ENCODE peak calls at places on chromosomes 12 and 14, in eight cellular contexts. H, B, N, G, T, Y, S and K are unnamed samples.

GRCh38 chr14:52918486-52918885 is 32.4 kb downstream of the FERMT2 start:
- DNase-seq in N (peak; percentile 63), H (no peak), Y (no peak), G (no peak), B (peak; percentile 86), S (no peak), T (no peak), K (peak; percentile 55)

GRCh38 chr12:54160807-54161480 is 27.8 kb downstream of the SMUG1 start:
- DNase-seq in H (no peak), S (no peak), B (no peak), N (no peak), T (no peak), G (no peak), Y (no peak), K (no peak)

GRCh38 chr12:108211161-108211560 is 82.1 kb downstream of the WSCD2 start:
- DNase-seq in S (no peak), N (no peak), Y (no peak), G (no peak), T (no peak), H (no peak), B (no peak), K (no peak)

GRCh38 chr14:76827696-76828301 is 1.6 kb downstream of the LRRC74A start:
- DNase-seq in H (peak; percentile 51), N (no peak), Y (no peak), G (peak; percentile 64), T (no peak), B (no peak), S (no peak), K (no peak)

GRCh38 chr12:121576851-121577391 is 3.9 kb downstream of the KDM2B start:
- DNase-seq in B (peak; percentile 55), Y (no peak), S (peak; percentile 36), H (no peak), N (peak; percentile 84), G (no peak), T (no peak), K (peak; percentile 31)

GRCh38 chr14:54796961-54797360 is 105.7 kb downstream of the GCH1 start:
- DNase-seq in G (no peak), T (no peak), S (peak; percentile 22), Y (no peak), B (no peak), N (peak; percentile 63), H (no peak), K (no peak)

GRCh38 chr14:99568567-99569560 is 35.1 kb downstream of the CCDC85C start:
- DNase-seq in H (peak; percentile 67), N (peak; percentile 54), T (no peak), B (peak; percentile 24), G (peak; percentile 46), Y (no peak), S (no peak), K (no peak)

GRCh38 chr14:58082011-58082410 is 70.0 kb downstream of the ARMH4 start:
- DNase-seq in H (no peak), B (no peak), S (no peak), N (no peak), T (no peak), Y (no peak), G (no peak), K (no peak)

GRCh38 chr12:79347852-79348251 is 342.9 kb downstream of the PAWR start:
- DNase-seq in B (no peak), Y (no peak), H (no peak), G (no peak), S (no peak), T (no peak), N (no peak), K (no peak)

GRCh38 chr14:36746907-36747306 is 85.2 kb downstream of the PAX9 start:
- DNase-seq in N (no peak), Y (no peak), B (no peak), S (no peak), H (no peak), G (no peak), T (no peak), K (no peak)

GRCh38 chr14:89185919-89186849 is 230.8 kb downstream of the FOXN3 start:
- DNase-seq in H (no peak), S (no peak), T (no peak), G (no peak), Y (no peak), N (peak; percentile 61), B (no peak), K (no peak)

GRCh38 chr14:99930420-99931274 is 134.6 kb upstream of the EVL start:
- DNase-seq in N (no peak), S (no peak), Y (no peak), B (peak; percentile 88), G (no peak), H (no peak), T (no peak), K (peak; percentile 57)

GRCh38 chr14:100236873-100237272 is 2.1 kb upstream of the YY1 start:
- DNase-seq in B (no peak), S (no peak), N (no peak), G (no peak), T (no peak), Y (no peak), H (no peak), K (no peak)

GRCh38 chr12:21541773-21542172 is 15.7 kb downstream of the SPX start:
- DNase-seq in T (no peak), G (no peak), Y (no peak), S (no peak), H (no peak), B (no peak), N (no peak), K (no peak)

GRCh38 chr12:185197-185955 is 28.6 kb downstream of the SLC6A12 start:
- DNase-seq in H (no peak), B (no peak), G (no peak), Y (no peak), T (no peak), S (no peak), N (no peak), K (no peak)

GRCh38 chr12:120688527-120689071 is 1.6 kb downstream of the MLEC start:
- DNase-seq in S (no peak), G (no peak), T (no peak), Y (no peak), H (no peak), N (peak; percentile 56), B (peak; percentile 34), K (no peak)

GRCh38 chr12:125983784-125984510 is 918.7 kb downstream of the AACS start:
- DNase-seq in T (peak; percentile 63), B (no peak), G (no peak), Y (peak; percentile 30), N (peak; percentile 25), S (peak; percentile 3), H (no peak), K (no peak)

GRCh38 chr12:11991604-11992003 is 79.1 kb upstream of the BCL2L14 start:
- DNase-seq in G (no peak), N (peak; percentile 19), Y (no peak), T (no peak), H (no peak), B (no peak), S (no peak), K (no peak)

GRCh38 chr14:30251017-30251416 is 307.9 kb upstream of the G2E3 start:
- DNase-seq in S (no peak), T (no peak), B (no peak), G (no peak), N (no peak), Y (no peak), H (no peak), K (no peak)

GRCh38 chr14:22764382-22764781 is 2.1 kb upstream of the OXA1L start:
- DNase-seq in T (no peak), Y (no peak), N (no peak), G (no peak), S (no peak), B (no peak), H (no peak), K (no peak)
- TF ChIP-seq CTCF in T (no peak), Y (no peak), N (no peak), G (no peak), S (no peak), B (no peak), H (no peak), K (no peak)

GRCh38 chr12:52781399-52782082 is 4.4 kb upstream of the KRT76 start:
- DNase-seq in T (no peak), S (no peak), Y (no peak), B (no peak), G (no peak), N (no peak), H (no peak), K (no peak)
- TF ChIP-seq CTCF in T (no peak), S (no peak), Y (no peak), B (no peak), G (no peak), N (no peak), H (no peak), K (no peak)

GRCh38 chr12:103586132-103586531 is 941 bp upstream of the STAB2 start:
- DNase-seq in T (no peak), Y (no peak), G (no peak), S (no peak), N (no peak), B (no peak), H (no peak), K (no peak)
- TF ChIP-seq CTCF in T (no peak), Y (no peak), G (peak; percentile 34), S (peak; percentile 13), N (no peak), B (peak; percentile 7), H (peak; percentile 24), K (no peak)

GRCh38 chr12:106034316-106034715 is 104.4 kb downstream of the NUAK1 start:
- DNase-seq in H (no peak), B (no peak), S (no peak), Y (no peak), N (no peak), G (no peak), T (no peak), K (no peak)

GRCh38 chr12:106031736-106032135 is 107.0 kb downstream of the NUAK1 start:
- DNase-seq in N (no peak), Y (no peak), H (no peak), G (no peak), B (no peak), S (no peak), T (no peak), K (no peak)

GRCh38 chr12:106033161-106033675 is 105.5 kb downstream of the NUAK1 start:
- DNase-seq in H (no peak), S (no peak), G (no peak), N (no peak), T (no peak), B (no peak), Y (no peak), K (no peak)

GRCh38 chr12:106030210-106031175 is 108.3 kb downstream of the NUAK1 start:
- DNase-seq in H (no peak), S (peak; percentile 72), N (peak; percentile 94), Y (no peak), T (no peak), B (no peak), G (no peak), K (no peak)

DNA sequence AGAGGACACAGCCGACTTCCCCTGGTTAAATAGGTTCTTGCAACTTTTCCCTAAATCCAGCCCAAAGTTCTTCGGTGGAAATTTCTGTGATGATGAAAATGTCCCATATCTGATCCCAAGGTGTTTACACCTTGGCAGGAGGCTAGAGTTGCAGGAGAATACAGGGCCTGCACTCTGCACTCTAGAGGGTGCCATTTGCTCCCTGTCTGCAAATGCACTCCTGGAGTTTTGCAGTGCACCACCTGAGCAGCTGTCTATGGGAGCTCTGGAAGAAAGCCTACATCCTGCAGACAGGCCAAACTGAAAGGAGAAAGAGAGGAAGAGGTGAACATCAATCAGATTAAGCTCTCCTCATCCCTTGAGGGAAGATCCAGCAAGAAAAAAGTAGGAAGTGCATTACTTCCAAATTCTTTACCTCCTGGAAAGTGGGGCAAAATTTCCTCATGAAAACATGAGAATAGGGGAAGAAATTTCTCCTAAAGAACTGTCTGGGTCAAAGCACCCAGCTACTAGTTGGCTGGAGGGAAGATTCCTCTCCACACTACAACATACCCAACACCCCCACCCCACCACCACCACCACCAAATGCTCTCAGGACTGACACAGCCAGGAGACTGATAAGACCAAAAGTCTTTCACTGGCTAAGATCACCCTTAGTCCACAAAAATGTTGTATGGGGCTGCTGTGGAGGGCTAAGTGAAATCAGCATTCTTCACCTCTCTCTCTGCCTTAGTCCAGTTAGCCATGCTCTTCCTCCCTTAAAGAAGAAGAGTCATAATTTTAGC is 106.4 kb downstream of the NUAK1 start:
- DNase-seq in S (no peak), G (no peak), T (no peak), Y (no peak), N (no peak), B (no peak), H (no peak), K (no peak)
- TF ChIP-seq CTCF in S (no peak), G (peak; percentile 27), T (no peak), Y (no peak), N (peak; percentile 11), B (no peak), H (no peak), K (no peak)